ENCODE peak calls at places on chromosome 10, in six cellular contexts. K, G, C, U, E and O are unnamed samples.

GRCh38 chr10:74437822-74438221 is 286.8 kb downstream of the ADK start:
- DNase-seq in C (no peak), E (no peak), K (peak), G (no peak), U (no peak), O (no peak)

GRCh38 chr10:70662362-70663220 is 9.7 kb upstream of the ADAMTS14 start:
- DNase-seq in U (no peak), K (no peak), G (no peak), E (no peak), C (no peak), O (no peak)

GRCh38 chr10:21523007-21523406 is 2.5 kb downstream of the SKIDA1 start:
- DNase-seq in C (no peak), K (no peak), U (no peak), G (no peak), E (no peak), O (no peak)

GRCh38 chr10:77162697-77163096 is 474.9 kb downstream of the KCNMA1 start:
- DNase-seq in C (no peak), G (no peak), K (no peak), E (no peak), U (no peak), O (no peak)

GRCh38 chr10:7483848-7484247 is 73.0 kb upstream of the SFMBT2 start:
- DNase-seq in G (peak), C (no peak), E (no peak), K (no peak), U (no peak), O (no peak)

GRCh38 chr10:33223326-33224014 is 111.0 kb downstream of the NRP1 start:
- DNase-seq in G (no peak), U (no peak), K (no peak), C (no peak), E (no peak), O (no peak)

GRCh38 chr10:87878664-87879459 is 15.4 kb downstream of the PTEN start:
- DNase-seq in U (no peak), G (no peak), C (no peak), K (no peak), E (no peak), O (no peak)

GRCh38 chr10:2885276-2885955 is 181.9 kb upstream of the PFKP start:
- DNase-seq in K (no peak), C (no peak), E (no peak), G (no peak), U (no peak), O (no peak)

GRCh38 chr10:122471531-122472177 is 10.3 kb downstream of the HTRA1 start:
- DNase-seq in C (no peak), K (no peak), E (no peak), G (no peak), U (no peak), O (no peak)

GRCh38 chr10:100934084-100934659 is 21.4 kb downstream of the SLF2 start:
- DNase-seq in C (no peak), U (peak), E (no peak), G (no peak), K (peak), O (no peak)

GRCh38 chr10:16520900-16521299 is 779 bp downstream of the C1QL3 start:
- DNase-seq in G (no peak), C (no peak), E (peak), K (no peak), U (no peak), O (peak)

GRCh38 chr10:47457826-47458225 is 26.1 kb downstream of the ANXA8 start:
- DNase-seq in E (no peak), K (no peak), G (no peak), U (no peak), C (no peak), O (peak)

GRCh38 chr10:80530251-80530650 is 7.5 kb upstream of the SH2D4B start:
- DNase-seq in K (peak), G (peak), E (no peak), C (no peak), U (peak), O (no peak)

GRCh38 chr10:75956624-75957023 is 525.2 kb downstream of the LRMDA start:
- DNase-seq in U (peak), E (no peak), C (no peak), K (no peak), G (no peak), O (no peak)

GRCh38 chr10:63555330-63555729 is 34.1 kb downstream of the REEP3 start:
- DNase-seq in U (no peak), E (no peak), C (no peak), G (no peak), K (no peak), O (no peak)

GRCh38 chr10:63561421-63561820 is 40.2 kb downstream of the REEP3 start:
- DNase-seq in E (no peak), K (no peak), U (no peak), C (no peak), G (no peak), O (no peak)

GRCh38 chr10:63562391-63562790 is 41.2 kb downstream of the REEP3 start:
- DNase-seq in U (no peak), K (no peak), E (no peak), G (no peak), C (no peak), O (no peak)

GRCh38 chr10:63554666-63555065 is 33.5 kb downstream of the REEP3 start:
- DNase-seq in G (peak), K (no peak), E (no peak), C (peak), U (peak), O (no peak)

GRCh38 chr10:63558132-63558784 is 37.1 kb downstream of the REEP3 start:
- DNase-seq in C (no peak), G (no peak), U (no peak), K (no peak), E (no peak), O (no peak)
- H3K4me3 ChIP-seq in C (no peak), G (no peak), U (no peak), K (no peak), E (no peak), O (no peak)

GRCh38 chr10:123942114-123942513 is 50.5 kb upstream of the CPXM2 start:
- DNase-seq in U (no peak), K (no peak), E (no peak), C (no peak), G (no peak), O (no peak)

GRCh38 chr10:123943307-123943706 is 51.7 kb upstream of the CPXM2 start:
- DNase-seq in K (no peak), C (no peak), G (no peak), E (no peak), U (no peak), O (no peak)

GRCh38 chr10:123945506-123945905 is 53.9 kb upstream of the CPXM2 start:
- DNase-seq in G (no peak), U (peak), C (no peak), K (no peak), E (no peak), O (no peak)

GRCh38 chr10:123948030-123948823 is 56.6 kb upstream of the CPXM2 start:
- DNase-seq in G (no peak), E (no peak), U (no peak), K (no peak), C (no peak), O (no peak)

GRCh38 chr10:123944661-123945060 is 53.1 kb upstream of the CPXM2 start:
- DNase-seq in K (no peak), U (no peak), E (no peak), C (no peak), G (no peak), O (no peak)
- H3K4me3 ChIP-seq in K (no peak), U (no peak), E (no peak), C (no peak), G (no peak), O (no peak)

GRCh38 chr10:26215923-26216576 is 524 bp upstream of the GAD2 start:
- DNase-seq in U (no peak), C (no peak), K (no peak), G (no peak), E (no peak), O (peak)
- H3K4me3 ChIP-seq in U (no peak), C (peak), K (no peak), G (no peak), E (peak), O (no peak)

DNA sequence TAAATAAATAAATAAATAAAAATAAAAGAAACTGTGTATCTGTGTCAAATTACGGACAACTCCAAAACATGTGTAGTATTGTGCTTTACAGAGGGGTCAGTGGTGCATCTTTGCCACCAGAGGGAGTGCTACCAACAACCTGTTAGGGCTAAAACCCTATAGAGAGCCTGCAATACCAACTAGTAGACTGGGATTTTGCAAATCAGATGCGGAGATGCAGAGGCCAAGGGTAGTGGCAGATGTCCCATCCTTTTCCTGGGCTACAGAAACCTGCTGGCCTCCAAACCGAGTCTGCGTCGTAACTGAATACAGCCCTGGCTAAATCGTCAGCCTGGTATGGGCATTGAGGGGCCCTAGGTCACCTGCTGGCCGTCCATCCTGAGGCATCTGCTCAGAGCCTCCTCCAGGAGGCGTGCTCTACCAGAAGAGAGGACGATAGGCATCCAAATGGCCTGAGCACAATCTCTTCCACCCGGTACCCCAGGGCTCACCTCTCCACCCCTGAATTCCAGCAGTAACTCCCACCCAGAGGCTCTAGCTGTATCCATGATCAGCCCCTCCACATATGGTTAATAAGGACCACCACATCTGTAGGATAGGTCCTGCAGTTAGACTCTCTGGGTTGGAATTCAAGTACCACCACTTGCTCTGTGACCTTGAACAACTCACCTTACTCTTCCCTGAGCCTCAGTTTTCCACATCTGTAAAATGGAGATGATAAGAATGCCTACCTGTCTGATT is 6.2 kb upstream of the RRP12 start:
- DNase-seq in U (peak), E (no peak), G (peak), K (peak), C (no peak), O (no peak)
- H3K4me3 ChIP-seq in U (peak), E (peak), G (no peak), K (peak), C (no peak), O (peak)

GRCh38 chr10:102985811-102986210 is 67.7 kb downstream of the CNNM2 start:
- DNase-seq in K (no peak), E (no peak), C (no peak), U (no peak), G (no peak), O (no peak)

GRCh38 chr10:102984086-102984485 is 66.0 kb downstream of the CNNM2 start:
- DNase-seq in K (no peak), U (no peak), C (no peak), G (no peak), E (no peak), O (no peak)

DNA sequence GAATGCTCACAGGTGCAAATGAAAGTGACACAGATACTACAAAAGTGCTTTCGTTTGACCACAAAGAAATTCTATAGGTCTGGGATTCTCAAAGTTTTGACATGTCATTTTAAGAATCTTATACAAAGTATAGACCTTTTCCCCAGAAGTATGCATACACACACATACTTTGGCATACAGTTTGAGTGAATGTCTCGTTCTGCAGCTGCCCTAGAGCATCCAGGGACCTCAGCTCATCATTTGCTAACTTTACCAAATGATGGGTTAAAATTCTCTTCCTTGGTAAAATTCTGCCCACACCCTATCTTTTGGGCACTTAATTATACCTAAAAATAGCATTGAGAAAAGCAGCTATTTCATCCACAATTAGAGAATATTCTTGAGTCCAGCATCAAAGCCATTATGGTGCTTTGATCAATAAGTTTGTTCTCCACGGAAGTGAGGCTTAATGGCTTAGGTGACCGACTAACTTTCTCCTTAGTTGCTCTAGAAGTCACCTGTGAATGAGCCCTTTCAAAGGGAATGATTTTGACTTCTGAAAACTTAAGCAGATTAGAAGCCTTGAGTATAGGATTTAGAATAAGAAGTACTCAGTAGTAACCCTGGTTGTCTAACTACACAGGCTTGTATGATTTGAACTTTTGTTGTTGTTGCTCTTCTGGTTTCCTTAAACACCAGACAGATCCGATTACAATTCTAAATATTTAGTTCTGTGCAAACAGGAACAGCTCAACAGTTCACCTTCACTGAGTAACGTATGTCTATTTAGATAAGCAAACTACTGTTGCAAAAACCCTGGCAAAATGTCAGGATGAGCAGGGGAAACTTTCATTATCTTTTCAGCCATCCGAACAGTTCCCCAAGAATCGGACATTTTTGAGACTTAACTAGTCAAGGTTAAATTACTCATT is 70.6 kb downstream of the CNNM2 start:
- DNase-seq in G (no peak), C (no peak), E (no peak), K (peak), U (no peak), O (no peak)
- H3K4me3 ChIP-seq in G (no peak), C (no peak), E (no peak), K (peak), U (no peak), O (no peak)

GRCh38 chr10:30456262-30456661 is 22.3 kb downstream of the MAP3K8 start:
- DNase-seq in K (no peak), E (peak), C (peak), G (peak), U (peak), O (no peak)

GRCh38 chr10:30455816-30456215 is 21.8 kb downstream of the MAP3K8 start:
- DNase-seq in C (peak), U (peak), G (peak), E (peak), K (no peak), O (peak)

GRCh38 chr10:30453764-30454527 is 20.0 kb downstream of the MAP3K8 start:
- DNase-seq in C (no peak), U (no peak), G (no peak), E (no peak), K (no peak), O (no peak)

GRCh38 chr10:30459283-30459682 is 25.3 kb downstream of the MAP3K8 start:
- DNase-seq in U (no peak), C (peak), E (peak), K (no peak), G (no peak), O (no peak)

DNA sequence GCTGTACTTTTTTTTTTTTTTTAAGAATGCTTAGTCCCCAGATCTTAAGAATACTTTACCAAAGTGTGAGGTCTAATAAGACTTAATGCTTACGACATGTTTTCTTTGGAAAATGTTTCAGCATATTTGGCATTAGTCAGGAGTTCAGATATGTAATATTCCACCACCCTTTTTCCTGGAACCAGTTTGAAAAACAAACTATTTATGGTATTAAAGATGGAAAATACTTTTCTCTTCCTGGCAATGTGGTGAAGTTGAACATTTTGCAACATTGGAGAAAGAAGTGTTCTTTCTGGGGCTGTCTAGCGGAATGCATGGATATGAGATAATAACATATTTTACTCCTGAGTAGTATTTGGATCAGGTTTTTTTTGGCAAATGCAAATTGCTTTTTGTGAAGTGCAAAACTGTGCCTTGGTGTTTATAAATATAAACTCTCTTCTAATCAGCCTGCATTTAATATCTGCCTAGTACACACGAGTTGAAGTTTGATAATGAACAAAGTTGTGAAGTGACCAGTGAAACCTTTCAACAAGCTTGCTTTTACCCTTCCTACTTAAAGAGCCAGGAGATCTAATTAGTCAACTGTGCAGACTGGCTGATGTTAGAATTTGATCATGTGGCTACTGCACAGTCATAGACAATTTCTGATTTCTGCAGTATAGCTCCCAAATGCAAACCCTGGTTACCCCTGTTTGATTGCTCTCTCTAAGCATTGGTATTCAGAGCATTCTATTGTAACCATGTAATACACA is 20.9 kb downstream of the MAP3K8 start:
- DNase-seq in K (no peak), G (no peak), C (no peak), U (no peak), E (no peak), O (no peak)
- H3K4me3 ChIP-seq in K (no peak), G (no peak), C (no peak), U (no peak), E (peak), O (no peak)

DNA sequence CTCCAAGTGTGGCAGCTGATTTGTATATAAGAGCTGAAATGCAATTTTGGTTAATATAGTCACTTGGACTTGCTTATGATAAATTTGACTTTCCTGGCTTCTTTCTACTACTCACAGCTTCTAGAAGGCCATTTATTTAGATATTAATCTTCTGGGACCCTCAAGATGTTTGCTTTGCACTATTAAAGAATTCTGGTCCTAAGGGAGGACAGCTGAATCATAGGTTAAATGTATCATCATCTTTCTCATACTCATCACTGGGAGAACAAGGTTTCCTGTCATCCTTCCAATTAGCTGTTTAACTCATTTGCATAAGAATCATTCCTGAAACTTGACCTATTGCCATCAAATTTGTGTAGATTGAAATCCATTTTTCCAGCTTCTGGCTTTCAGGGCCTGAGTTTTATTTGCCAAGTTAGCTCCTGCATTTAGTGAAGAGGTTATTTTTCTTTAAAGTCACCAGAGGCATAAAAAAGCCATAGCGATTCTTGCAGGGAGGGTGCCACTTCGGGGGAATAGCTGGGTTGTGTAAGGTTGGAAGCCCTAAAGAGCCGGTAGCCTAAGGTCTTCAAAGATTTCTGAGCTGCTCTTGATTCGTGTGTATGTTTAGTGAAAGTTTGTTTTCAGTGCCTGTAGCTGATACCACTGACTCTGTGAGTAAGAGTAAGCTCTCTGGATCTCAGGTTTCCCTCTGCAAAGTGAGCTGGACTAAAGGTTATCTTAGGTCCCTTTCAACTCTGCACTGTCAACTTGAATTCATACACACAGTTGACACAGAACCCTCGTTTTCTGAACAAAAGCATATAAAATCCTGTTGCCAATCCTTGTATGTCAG is 4.2 kb downstream of the MAP3K8 start:
- DNase-seq in G (no peak), U (no peak), E (no peak), C (no peak), K (peak), O (no peak)
- H3K4me3 ChIP-seq in G (no peak), U (peak), E (peak), C (peak), K (peak), O (no peak)